ENCODE peak calls at places on chromosomes 3 and 15, in eight cellular contexts. U is cardiac fibroblast, F is stomach, D is body of pancreas, B is lower lobe of right lung, Q is GM06990, T is A549, R is WTC11. C is an unnamed sample.
A peak's percentile ranks its signal among the peaks of the same experiment; 100 is the strongest.

GRCh38 chr3:127206611-127207516 is 13.9 kb downstream of the PRR23E start:
- DNase-seq in U (no peak), F (peak; percentile 16), D (no peak), B (no peak), Q (no peak), T (no peak), R (no peak), C (peak; percentile 10)

GRCh38 chr3:194283218-194284006 is 67.7 kb downstream of the CPN2 start:
- DNase-seq in U (peak; percentile 61), F (no peak), D (no peak), B (peak; percentile 37), Q (no peak), T (no peak), R (peak; percentile 2), C (no peak)

GRCh38 chr3:156233875-156234274 is 113.5 kb downstream of the KCNAB1 start:
- DNase-seq in U (no peak), F (no peak), D (no peak), B (no peak), Q (no peak), T (no peak), R (no peak), C (no peak)

GRCh38 chr3:150528359-150528797 is 17.9 kb downstream of the SERP1 start:
- DNase-seq in U (peak; percentile 51), F (no peak), D (no peak), B (no peak), Q (no peak), T (peak; percentile 16), R (no peak), C (peak; percentile 26)

GRCh38 chr3:189355481-189356201 is 183.9 kb downstream of the TPRG1 start:
- DNase-seq in U (peak; percentile 80), F (no peak), D (no peak), B (no peak), Q (no peak), T (peak; percentile 89), R (no peak), C (no peak)

GRCh38 chr3:12970684-12971083 is 102.5 kb downstream of the IQSEC1 start:
- DNase-seq in U (no peak), F (no peak), D (no peak), B (no peak), Q (no peak), T (no peak), R (no peak), C (no peak)

GRCh38 chr3:45055032-45055410 is 28.9 kb downstream of the CLEC3B start:
- DNase-seq in U (peak; percentile 76), F (no peak), D (no peak), B (no peak), Q (no peak), T (no peak), R (no peak), C (no peak)

GRCh38 chr3:32696523-32696922 is 11.5 kb downstream of the CNOT10 start:
- DNase-seq in U (no peak), F (no peak), D (no peak), B (no peak), Q (no peak), T (no peak), R (no peak), C (no peak)

GRCh38 chr15:90209591-90209990 is 8.5 kb downstream of the SEMA4B start:
- DNase-seq in U (no peak), F (no peak), D (no peak), B (no peak), Q (no peak), T (no peak), R (no peak), C (peak; percentile 78)

GRCh38 chr3:70856414-70857162 is 544.1 kb upstream of the MDFIC2 start:
- DNase-seq in U (peak; percentile 79), F (no peak), D (no peak), B (no peak), Q (peak; percentile 15), T (peak; percentile 69), R (no peak), C (no peak)

GRCh38 chr3:45026957-45027356 is 854 bp downstream of the CLEC3B start:
- DNase-seq in U (peak; percentile 67), F (no peak), D (peak; percentile 47), B (peak; percentile 57), Q (no peak), T (no peak), R (no peak), C (no peak)

GRCh38 chr3:9781551-9781950 is 10.7 kb downstream of the TADA3 start:
- DNase-seq in U (no peak), F (no peak), D (no peak), B (no peak), Q (no peak), T (no peak), R (no peak), C (no peak)

GRCh38 chr3:57951106-57951882 is 56.9 kb upstream of the FLNB start:
- DNase-seq in U (peak; percentile 87), F (peak; percentile 48), D (peak; percentile 71), B (peak; percentile 57), Q (no peak), T (peak; percentile 74), R (no peak), C (peak; percentile 31)

GRCh38 chr3:57949344-57949743 is 58.9 kb upstream of the FLNB start:
- DNase-seq in U (no peak), F (no peak), D (no peak), B (no peak), Q (no peak), T (no peak), R (no peak), C (no peak)

GRCh38 chr3:57948782-57949242 is 59.4 kb upstream of the FLNB start:
- DNase-seq in U (no peak), F (no peak), D (peak; percentile 38), B (no peak), Q (no peak), T (no peak), R (no peak), C (no peak)

GRCh38 chr3:57948080-57948671 is 60.0 kb upstream of the FLNB start:
- DNase-seq in U (no peak), F (no peak), D (no peak), B (no peak), Q (no peak), T (no peak), R (no peak), C (no peak)

DNA sequence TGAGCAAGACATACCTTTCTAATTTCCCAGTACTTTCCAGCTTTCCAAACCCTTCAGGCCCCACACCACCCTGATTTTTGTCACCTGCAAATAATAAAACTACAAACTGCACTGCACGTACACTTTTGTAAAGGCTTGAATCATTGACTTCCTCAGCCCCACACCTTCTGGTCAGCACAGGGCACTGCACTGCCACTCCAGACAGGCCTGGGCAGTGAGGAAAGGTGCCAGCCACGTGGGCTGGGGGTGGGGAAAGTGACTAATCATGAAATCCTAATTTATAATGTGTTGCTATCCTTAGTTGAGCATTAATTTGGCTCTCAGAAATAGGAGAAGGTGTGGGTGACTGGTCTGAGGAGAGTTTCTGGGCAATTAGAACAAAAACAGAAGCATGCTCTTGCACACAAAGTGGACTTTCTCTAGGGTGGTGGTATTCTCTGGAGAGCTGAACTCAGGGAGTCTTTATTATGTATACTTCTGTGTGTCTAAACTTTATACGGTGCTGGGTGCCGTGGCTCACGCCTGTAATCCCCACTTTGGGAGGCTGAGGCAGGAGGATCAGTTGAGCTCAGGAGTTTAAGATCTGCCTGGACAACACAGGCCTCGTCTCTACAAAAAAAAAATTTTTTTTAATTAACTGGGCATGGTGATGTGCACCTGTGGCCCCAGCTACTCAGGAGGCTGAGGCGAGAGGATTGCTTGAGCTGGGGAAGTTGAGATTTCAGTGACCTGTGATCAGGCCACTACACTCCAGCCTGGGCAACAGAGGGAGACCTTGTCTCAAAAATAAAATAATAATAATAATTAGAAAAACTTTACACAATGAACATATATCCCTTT is 58.2 kb upstream of the FLNB start:
- DNase-seq in U (no peak), F (peak; percentile 54), D (peak; percentile 63), B (no peak), Q (no peak), T (peak; percentile 56), R (no peak), C (no peak)
- TF ChIP-seq CTCF in U (peak; percentile 14), F (peak; percentile 43), D (peak; percentile 27), B (peak; percentile 20), Q (no peak), T (peak; percentile 25), R (no peak), C (no peak)

DNA sequence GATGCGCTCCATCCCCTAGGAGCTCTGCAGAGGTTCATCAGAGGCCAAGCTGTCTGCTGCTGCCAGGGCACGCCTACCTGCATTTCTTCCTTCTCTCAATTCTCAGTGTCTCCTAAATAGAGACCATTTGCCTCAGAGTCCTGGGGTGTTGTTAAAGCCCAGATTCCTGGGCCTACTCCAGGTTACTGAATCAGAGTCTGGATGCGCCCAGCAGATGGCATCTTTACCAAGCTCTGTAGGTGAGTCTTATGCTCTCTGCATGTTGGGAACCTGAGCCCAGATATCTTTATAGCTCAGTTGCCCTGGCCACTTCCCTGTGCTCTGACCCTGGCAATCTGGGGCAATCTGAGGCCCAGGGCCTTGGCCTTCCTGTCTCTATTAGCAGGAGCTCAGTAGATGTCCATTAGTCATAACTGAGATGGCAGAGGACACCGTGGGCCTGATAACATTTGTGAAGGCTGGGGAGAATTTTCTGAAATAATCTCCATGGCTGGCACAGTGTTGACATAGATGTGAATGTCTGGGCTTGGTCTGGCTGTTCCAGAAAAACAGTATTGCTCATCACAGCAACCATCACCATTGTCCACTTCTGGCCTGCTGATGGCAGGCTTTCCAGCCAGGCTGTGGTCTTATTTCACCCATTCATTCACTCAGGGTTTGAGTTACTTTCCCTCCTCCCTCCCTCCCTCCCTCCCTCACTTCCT is 13.2 kb upstream of the RBP1 start:
- DNase-seq in U (no peak), F (no peak), D (no peak), B (no peak), Q (no peak), T (no peak), R (no peak), C (no peak)
- TF ChIP-seq CTCF in U (no peak), F (no peak), D (no peak), B (no peak), Q (no peak), T (no peak), R (no peak), C (no peak)

DNA sequence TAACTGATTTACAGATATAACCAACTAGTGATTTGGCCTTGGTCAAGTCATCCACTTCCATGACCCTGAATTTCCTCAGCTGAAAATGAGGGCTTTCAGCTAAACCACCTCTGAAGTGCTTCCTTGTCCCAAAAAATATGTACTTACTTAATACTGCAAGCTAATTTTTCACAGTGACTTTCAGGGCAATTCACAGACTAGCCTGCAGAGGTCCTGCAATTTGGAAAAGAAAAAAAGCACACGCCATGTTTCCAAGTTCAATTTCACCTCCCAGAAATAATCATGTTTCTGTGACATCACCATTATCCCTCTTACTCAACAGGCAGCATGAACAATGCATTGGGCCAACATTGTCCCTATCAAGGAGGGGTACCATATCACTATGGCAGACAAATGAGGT is 218.2 kb downstream of the SHOX2 start:
- DNase-seq in U (no peak), F (no peak), D (no peak), B (no peak), Q (no peak), T (no peak), R (no peak), C (no peak)
- TF ChIP-seq CTCF in U (no peak), F (no peak), D (no peak), B (no peak), Q (no peak), T (no peak), R (no peak), C (no peak)

DNA sequence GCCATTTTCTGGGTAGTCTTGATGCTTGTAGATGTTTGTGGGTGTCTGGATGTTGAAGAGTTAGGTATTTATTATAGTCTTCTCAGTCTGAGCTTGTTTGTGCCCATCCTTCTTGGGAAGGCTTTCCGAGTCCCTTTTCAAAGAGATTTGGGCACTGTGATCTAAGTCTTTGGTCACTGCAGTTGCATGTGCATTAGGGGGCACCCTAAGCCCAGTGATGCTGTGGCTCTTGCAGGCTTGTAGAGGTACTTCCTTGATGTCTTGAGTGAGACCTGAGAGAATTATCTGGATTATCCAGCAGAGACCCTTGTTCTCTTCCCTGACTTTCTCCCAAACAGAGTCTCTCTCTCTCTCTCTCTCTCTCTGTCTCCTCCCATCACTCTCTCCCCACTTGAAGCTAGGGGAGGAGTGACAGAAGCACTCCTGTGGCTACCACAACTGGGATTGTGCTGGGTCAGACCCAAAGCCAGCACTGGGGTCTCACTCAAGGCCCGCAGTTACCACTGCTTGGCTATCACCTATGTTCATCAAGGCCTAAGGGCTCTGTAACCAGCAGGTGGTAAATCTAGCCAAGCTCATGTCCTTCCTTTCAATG is 68.5 kb downstream of the TMCO5A start:
- DNase-seq in U (peak; percentile 89), F (peak; percentile 64), D (peak; percentile 57), B (peak; percentile 74), Q (peak; percentile 20), T (peak; percentile 66), R (peak; percentile 79), C (no peak)
- TF ChIP-seq CTCF in U (peak; percentile 82), F (peak; percentile 12), D (peak; percentile 50), B (peak; percentile 71), Q (peak; percentile 82), T (peak; percentile 39), R (peak; percentile 53), C (peak; percentile 66)